ENCODE peak calls at places on chromosomes 1 and 21, in four cellular contexts. One of them, this sample, is unnamed.

GRCh38 chr1:165954940-165955339 is 127.5 kb downstream of the UCK2 start:
- DNase-seq in choroid plexus epithelial cell: peak; percentile 68
- DNase-seq in uterus: no peak
- DNase-seq in foreskin fibroblast: peak; percentile 91
- DNase-seq in this sample: peak; percentile 71

GRCh38 chr1:238252033-238252802 is 361.5 kb upstream of the ZP4 start:
- DNase-seq in foreskin fibroblast: no peak
- DNase-seq in choroid plexus epithelial cell: peak; percentile 66
- DNase-seq in uterus: no peak
- DNase-seq in this sample: peak; percentile 69

GRCh38 chr1:38451541-38451993 is 405.0 kb upstream of the POU3F1 start:
- DNase-seq in foreskin fibroblast: no peak
- DNase-seq in uterus: no peak
- DNase-seq in choroid plexus epithelial cell: peak; percentile 81
- DNase-seq in this sample: peak; percentile 2

GRCh38 chr1:215517441-215517891 is 49.6 kb upstream of the KCTD3 start:
- DNase-seq in foreskin fibroblast: peak; percentile 58
- DNase-seq in uterus: no peak
- DNase-seq in choroid plexus epithelial cell: peak; percentile 74
- DNase-seq in this sample: peak; percentile 8

GRCh38 chr1:206005234-206005633 is 2.0 kb upstream of the RAB7B start:
- DNase-seq in uterus: no peak
- DNase-seq in choroid plexus epithelial cell: no peak
- DNase-seq in foreskin fibroblast: no peak
- DNase-seq in this sample: no peak

GRCh38 chr1:22711591-22712501 is 1.2 kb downstream of the EPHB2 start:
- DNase-seq in uterus: no peak
- DNase-seq in choroid plexus epithelial cell: peak; percentile 29
- DNase-seq in foreskin fibroblast: peak; percentile 34
- DNase-seq in this sample: peak; percentile 17

GRCh38 chr1:103949714-103950113 is 200.0 kb downstream of the AMY1C start:
- DNase-seq in choroid plexus epithelial cell: no peak
- DNase-seq in foreskin fibroblast: no peak
- DNase-seq in uterus: no peak
- DNase-seq in this sample: no peak

GRCh38 chr1:48923116-48923515 is 146.4 kb upstream of the BEND5 start:
- DNase-seq in foreskin fibroblast: no peak
- DNase-seq in choroid plexus epithelial cell: no peak
- DNase-seq in uterus: no peak
- DNase-seq in this sample: no peak

GRCh38 chr1:10415211-10415930 is 14.9 kb upstream of the CENPS start:
- DNase-seq in uterus: no peak
- DNase-seq in choroid plexus epithelial cell: peak; percentile 86
- DNase-seq in foreskin fibroblast: peak; percentile 43
- DNase-seq in this sample: peak; percentile 88

GRCh38 chr1:173852105-173852504 is 15.7 kb downstream of the GAS5 start:
- DNase-seq in foreskin fibroblast: no peak
- DNase-seq in uterus: no peak
- DNase-seq in choroid plexus epithelial cell: no peak
- DNase-seq in this sample: no peak

DNA sequence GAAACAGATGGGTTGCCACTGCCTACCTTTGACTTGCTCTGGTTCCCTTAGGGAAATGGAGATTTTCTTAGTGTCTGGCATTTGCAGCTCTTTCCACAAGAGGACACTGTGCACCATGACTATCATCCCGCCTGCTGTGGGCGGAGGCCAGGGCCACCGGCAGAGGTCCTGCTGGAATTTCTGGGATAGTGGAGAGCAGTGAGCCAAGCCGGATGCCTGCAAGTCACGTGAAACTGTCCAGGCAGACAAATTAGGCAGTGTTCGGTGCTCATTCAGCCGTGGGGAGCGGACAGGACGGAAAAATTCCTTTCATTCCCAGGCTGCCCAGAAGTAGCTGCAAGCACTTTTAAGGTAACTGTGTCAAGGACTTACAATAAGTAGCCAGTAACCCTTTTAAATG is 43.4 kb downstream of the IGSF5 start:
- DNase-seq in foreskin fibroblast: peak; percentile 21
- DNase-seq in uterus: peak; percentile 43
- DNase-seq in choroid plexus epithelial cell: peak; percentile 61
- DNase-seq in this sample: peak; percentile 21
- H3K4me3 ChIP-seq in foreskin fibroblast: no peak overlapping the region
- H3K4me3 ChIP-seq in uterus: no peak overlapping the region
- H3K4me3 ChIP-seq in choroid plexus epithelial cell: no peak overlapping the region
- H3K4me3 ChIP-seq in this sample: no peak overlapping the region

GRCh38 chr1:241419986-241420385 is 63.0 kb upstream of the RGS7 start:
- DNase-seq in foreskin fibroblast: peak; percentile 57
- DNase-seq in choroid plexus epithelial cell: no peak
- DNase-seq in uterus: no peak
- DNase-seq in this sample: peak; percentile 63

GRCh38 chr1:241424480-241424971 is 67.5 kb upstream of the RGS7 start:
- DNase-seq in choroid plexus epithelial cell: no peak
- DNase-seq in foreskin fibroblast: no peak
- DNase-seq in uterus: no peak
- DNase-seq in this sample: no peak

GRCh38 chr1:241423541-241424479 is 66.8 kb upstream of the RGS7 start:
- DNase-seq in choroid plexus epithelial cell: peak; percentile 12
- DNase-seq in foreskin fibroblast: peak; percentile 76
- DNase-seq in uterus: no peak
- DNase-seq in this sample: peak; percentile 63
- TF ChIP-seq CTCF in choroid plexus epithelial cell: peak; percentile 10
- TF ChIP-seq CTCF in foreskin fibroblast: no peak
- TF ChIP-seq CTCF in uterus: no peak
- TF ChIP-seq CTCF in this sample: peak; percentile 3

DNA sequence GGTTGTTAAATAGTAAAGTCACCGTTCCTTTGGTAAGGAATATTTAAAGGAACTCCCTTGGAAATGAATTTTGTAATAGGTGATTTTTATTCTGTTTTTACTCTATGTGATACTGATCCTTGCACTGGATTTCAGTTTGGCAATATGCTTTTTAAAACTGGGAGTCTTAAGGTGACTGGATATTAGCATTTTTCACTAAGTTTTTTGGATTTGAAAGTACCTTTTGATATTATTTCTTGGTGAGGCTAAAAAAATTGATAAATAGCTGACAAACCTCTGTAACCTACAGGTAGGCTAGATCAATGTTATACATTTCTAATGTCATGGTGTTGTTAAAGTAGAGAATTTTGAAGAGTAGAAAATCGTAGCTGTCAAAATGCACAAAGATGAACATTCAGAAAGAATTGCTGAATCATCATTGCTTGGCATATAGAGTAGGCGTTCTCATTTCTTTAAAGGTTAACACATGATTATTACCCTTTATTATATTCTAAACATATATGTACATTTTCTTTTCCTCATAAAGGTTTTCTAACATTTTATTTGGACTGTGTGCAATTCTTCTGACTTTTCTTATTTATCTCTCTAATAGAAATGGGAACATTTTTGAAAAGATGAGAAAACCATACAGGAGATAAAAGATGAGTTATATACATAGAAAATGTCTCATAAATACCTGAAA is 1.5 kb upstream of the DNAJB4 start:
- DNase-seq in choroid plexus epithelial cell: no peak
- DNase-seq in uterus: no peak
- DNase-seq in foreskin fibroblast: no peak
- DNase-seq in this sample: no peak
- H3K4me3 ChIP-seq in choroid plexus epithelial cell: peak overlapping the region; percentile 19
- H3K4me3 ChIP-seq in uterus: no peak overlapping the region
- H3K4me3 ChIP-seq in foreskin fibroblast: no peak overlapping the region
- H3K4me3 ChIP-seq in this sample: peak overlapping the region; percentile 72

DNA sequence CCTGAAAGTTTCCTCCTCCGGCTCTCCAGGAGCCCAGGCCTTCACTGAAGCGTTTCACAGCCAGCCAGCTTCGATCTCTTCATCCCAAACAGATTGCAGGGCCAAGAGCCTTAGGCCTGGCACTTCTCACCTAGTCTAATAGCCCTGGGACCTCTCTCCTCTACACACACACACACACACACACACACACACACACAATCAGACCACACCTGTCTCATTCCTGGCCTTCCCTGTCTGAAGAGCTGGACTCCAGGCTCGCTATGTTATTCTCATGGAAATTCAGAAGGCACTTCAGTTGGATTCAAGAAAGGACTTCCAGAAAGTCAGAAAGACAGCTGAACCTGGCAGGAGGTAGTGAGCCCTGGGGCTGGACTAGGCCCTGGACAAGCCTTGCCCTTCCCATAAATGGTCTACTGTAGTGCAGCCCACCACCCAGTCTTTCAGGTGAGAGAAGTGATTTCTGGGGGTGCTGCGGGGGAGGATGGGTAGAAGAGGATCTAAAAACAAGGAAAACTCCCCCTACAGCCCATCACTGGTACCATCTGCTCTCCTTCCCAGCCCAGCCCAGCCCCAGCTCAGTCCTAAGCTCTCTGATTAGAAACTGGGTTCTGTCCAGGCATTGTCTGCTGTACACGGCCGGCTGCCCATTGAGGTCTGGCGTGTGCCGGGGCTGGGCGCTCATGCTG is 2.7 kb downstream of the KIF21B start:
- DNase-seq in choroid plexus epithelial cell: peak; percentile 53
- DNase-seq in uterus: no peak
- DNase-seq in foreskin fibroblast: no peak
- DNase-seq in this sample: peak; percentile 52
- TF ChIP-seq CTCF in choroid plexus epithelial cell: peak; percentile 59
- TF ChIP-seq CTCF in uterus: no peak
- TF ChIP-seq CTCF in foreskin fibroblast: no peak
- TF ChIP-seq CTCF in this sample: peak; percentile 37

DNA sequence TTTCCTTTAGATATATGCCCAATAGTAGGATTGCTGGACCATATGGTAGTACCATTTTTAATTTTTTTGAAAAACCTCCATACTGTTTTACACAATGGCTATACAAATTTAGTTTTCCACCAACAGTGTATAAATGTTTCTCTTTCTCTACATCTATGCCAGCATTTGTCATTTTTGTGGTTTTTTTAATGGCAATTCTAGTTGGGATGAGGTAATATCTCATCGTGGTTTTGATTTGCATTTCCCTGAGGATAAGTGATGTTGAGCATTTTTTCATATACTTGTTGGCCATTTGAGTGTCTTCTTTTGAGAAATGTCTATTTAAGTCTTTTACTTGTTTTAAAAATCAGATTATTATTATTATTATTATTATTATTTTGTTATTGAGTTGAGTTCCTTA is 35.5 kb downstream of the PLA2G4A start:
- DNase-seq in uterus: no peak
- DNase-seq in foreskin fibroblast: peak; percentile 21
- DNase-seq in choroid plexus epithelial cell: no peak
- DNase-seq in this sample: no peak
- H3K4me3 ChIP-seq in uterus: no peak overlapping the region
- H3K4me3 ChIP-seq in foreskin fibroblast: no peak overlapping the region
- H3K4me3 ChIP-seq in choroid plexus epithelial cell: no peak overlapping the region
- H3K4me3 ChIP-seq in this sample: no peak overlapping the region

GRCh38 chr1:87120779-87121178 is 206.3 kb downstream of the HS2ST1 start:
- DNase-seq in foreskin fibroblast: no peak
- DNase-seq in choroid plexus epithelial cell: no peak
- DNase-seq in uterus: no peak
- DNase-seq in this sample: no peak
- TF ChIP-seq CTCF in foreskin fibroblast: peak; percentile 13
- TF ChIP-seq CTCF in choroid plexus epithelial cell: peak; percentile 55
- TF ChIP-seq CTCF in uterus: no peak
- TF ChIP-seq CTCF in this sample: peak; percentile 40

DNA sequence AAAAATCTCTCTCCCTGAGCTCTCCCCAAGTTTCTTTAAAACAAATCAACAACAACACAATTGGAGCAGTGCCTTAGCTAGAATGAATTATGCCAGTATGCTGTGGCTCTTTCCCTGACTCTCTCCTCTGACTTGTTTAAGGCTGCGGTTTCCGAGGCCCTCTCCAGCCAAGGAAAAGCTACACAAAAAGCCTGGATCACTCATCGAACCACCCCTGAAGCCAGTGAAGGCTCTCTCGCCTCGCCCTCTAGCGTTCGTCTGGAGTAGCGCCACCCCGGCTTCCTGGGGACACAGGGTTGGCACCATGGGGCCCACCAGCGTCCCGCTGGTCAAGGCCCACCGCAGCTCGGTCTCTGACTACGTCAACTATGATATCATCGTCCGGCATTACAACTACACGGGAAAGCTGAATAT is 1.9 kb downstream of the S1PR1 start:
- DNase-seq in uterus: peak; percentile 70
- DNase-seq in foreskin fibroblast: peak; percentile 93
- DNase-seq in choroid plexus epithelial cell: peak; percentile 91
- DNase-seq in this sample: peak; percentile 94
- H3K4me3 ChIP-seq in uterus: peak overlapping the region; percentile 48
- H3K4me3 ChIP-seq in foreskin fibroblast: peak overlapping the region; percentile 83
- H3K4me3 ChIP-seq in choroid plexus epithelial cell: peak overlapping the region; percentile 75
- H3K4me3 ChIP-seq in this sample: peak overlapping the region; percentile 78

This sample was measured in cardiac fibroblast.